ENCODE peak calls at places on chromosomes 7 and 10, in ten cellular contexts. Z, M, L, I, F, R, P, W, Y and A are unnamed samples.

GRCh38 chr7:27165089-27165654 is at the start of gene HOXA9:
- DNase-seq in Y (peak), Z (no peak), I (peak), M (peak), P (no peak), F (no peak), R (no peak), L (peak), W (no peak), A (peak)

GRCh38 chr7:1703475-1704325 is 33.6 kb downstream of the ELFN1 start:
- DNase-seq in P (no peak), Y (peak), R (peak), F (no peak), W (no peak), Z (no peak), I (no peak), M (no peak), L (no peak), A (peak)

GRCh38 chr10:133124357-133125211 is 35.4 kb upstream of the KNDC1 start:
- DNase-seq in Z (peak), W (peak), I (no peak), F (peak), Y (peak), R (peak), L (peak), M (no peak), P (no peak), A (no peak)

GRCh38 chr10:127071126-127071525 is 125.3 kb downstream of the INSYN2A start:
- DNase-seq in P (no peak), Y (no peak), F (no peak), I (no peak), L (no peak), Z (no peak), M (no peak), R (no peak), W (no peak), A (no peak)

GRCh38 chr7:45601816-45602540 is 27.8 kb downstream of the ADCY1 start:
- DNase-seq in M (no peak), R (peak), L (no peak), Y (peak), F (no peak), Z (no peak), W (no peak), P (no peak), I (peak), A (no peak)

GRCh38 chr7:36986429-36987362 is 262.4 kb upstream of the AOAH start:
- DNase-seq in F (peak), I (no peak), Z (peak), M (peak), R (peak), Y (peak), W (peak), P (no peak), L (peak), A (peak)

GRCh38 chr10:18102404-18102803 is 37.8 kb upstream of the CACNB2 start:
- DNase-seq in W (no peak), I (no peak), Z (no peak), Y (no peak), P (no peak), F (no peak), R (no peak), L (no peak), M (no peak), A (no peak)

GRCh38 chr7:31734456-31734855 is 47.4 kb downstream of the PPP1R17 start:
- DNase-seq in W (no peak), F (no peak), I (peak), P (no peak), R (no peak), L (no peak), Y (no peak), Z (no peak), M (peak), A (no peak)

GRCh38 chr10:101775273-101776131 is at the start of gene FGF8:
- DNase-seq in F (no peak), L (no peak), P (no peak), Z (no peak), Y (no peak), W (no peak), R (peak), M (no peak), I (no peak), A (no peak)

GRCh38 chr10:113273151-113273876 is 279.5 kb upstream of the HABP2 start:
- DNase-seq in M (no peak), I (no peak), Z (peak), P (no peak), R (no peak), W (no peak), Y (peak), F (no peak), L (peak), A (no peak)

DNA sequence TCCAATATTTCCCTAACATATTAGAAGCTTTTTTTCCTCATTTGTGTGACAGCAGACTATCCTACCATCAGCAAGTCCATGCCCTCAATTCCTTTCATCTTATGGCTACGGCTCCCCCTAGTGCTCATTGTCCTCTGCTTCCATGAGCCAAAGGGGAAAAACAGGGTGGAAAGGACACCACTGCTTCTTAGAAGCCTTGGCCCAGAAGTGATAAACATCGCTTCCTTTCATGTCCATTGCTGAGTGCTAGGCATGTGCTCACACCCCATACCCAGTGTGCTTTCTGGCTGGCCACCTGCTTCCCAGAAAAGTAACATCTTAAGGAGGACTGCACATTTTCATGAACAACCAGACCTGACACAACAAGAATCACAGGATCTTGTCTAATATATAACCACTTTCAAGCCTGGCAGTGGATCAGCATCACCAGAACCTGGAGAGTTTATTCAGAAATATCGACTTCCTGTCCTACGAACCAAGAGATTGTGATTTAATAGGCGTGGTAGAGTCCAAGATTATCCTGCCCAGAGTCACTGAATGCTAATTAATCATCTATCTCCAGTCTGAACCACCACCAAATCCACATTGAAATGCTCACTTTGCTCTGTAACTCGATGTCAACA is 650.5 kb upstream of the SORCS1 start:
- DNase-seq in I (no peak), P (peak), M (peak), Z (peak), Y (no peak), F (no peak), W (peak), R (peak), L (peak), A (peak)
- TF ChIP-seq CTCF in I (peak), P (peak), M (peak), Z (peak), Y (peak), F (no peak), W (no peak), R (peak), L (peak), A (peak)

GRCh38 chr7:74483402-74484336 is 30.0 kb downstream of the GTF2IRD1 start:
- DNase-seq in Y (no peak), I (no peak), P (no peak), L (no peak), M (peak), F (no peak), Z (peak), W (peak), R (no peak), A (no peak)
- H3K4me3 ChIP-seq in Y (no peak), I (no peak), P (no peak), L (no peak), M (no peak), F (no peak), Z (no peak), W (no peak), R (no peak), A (no peak)

GRCh38 chr10:102917314-102917961 is 656 bp upstream of the CNNM2 start:
- DNase-seq in Z (peak), W (peak), R (peak), P (no peak), Y (peak), F (peak), L (peak), I (peak), M (peak), A (peak)
- TF ChIP-seq POLR2A in Z (peak), W (no peak), R (no peak), P (no peak), Y (no peak), F (no peak), L (no peak), I (no peak), M (no peak), A (peak)

GRCh38 chr10:124685251-124685650 is 58.9 kb downstream of the FAM53B start:
- DNase-seq in W (no peak), Y (peak), I (peak), R (no peak), F (no peak), M (no peak), L (peak), P (no peak), Z (peak), A (no peak)
- TF ChIP-seq CTCF in W (no peak), Y (peak), I (no peak), R (no peak), F (no peak), M (no peak), L (no peak), P (no peak), Z (no peak), A (no peak)

DNA sequence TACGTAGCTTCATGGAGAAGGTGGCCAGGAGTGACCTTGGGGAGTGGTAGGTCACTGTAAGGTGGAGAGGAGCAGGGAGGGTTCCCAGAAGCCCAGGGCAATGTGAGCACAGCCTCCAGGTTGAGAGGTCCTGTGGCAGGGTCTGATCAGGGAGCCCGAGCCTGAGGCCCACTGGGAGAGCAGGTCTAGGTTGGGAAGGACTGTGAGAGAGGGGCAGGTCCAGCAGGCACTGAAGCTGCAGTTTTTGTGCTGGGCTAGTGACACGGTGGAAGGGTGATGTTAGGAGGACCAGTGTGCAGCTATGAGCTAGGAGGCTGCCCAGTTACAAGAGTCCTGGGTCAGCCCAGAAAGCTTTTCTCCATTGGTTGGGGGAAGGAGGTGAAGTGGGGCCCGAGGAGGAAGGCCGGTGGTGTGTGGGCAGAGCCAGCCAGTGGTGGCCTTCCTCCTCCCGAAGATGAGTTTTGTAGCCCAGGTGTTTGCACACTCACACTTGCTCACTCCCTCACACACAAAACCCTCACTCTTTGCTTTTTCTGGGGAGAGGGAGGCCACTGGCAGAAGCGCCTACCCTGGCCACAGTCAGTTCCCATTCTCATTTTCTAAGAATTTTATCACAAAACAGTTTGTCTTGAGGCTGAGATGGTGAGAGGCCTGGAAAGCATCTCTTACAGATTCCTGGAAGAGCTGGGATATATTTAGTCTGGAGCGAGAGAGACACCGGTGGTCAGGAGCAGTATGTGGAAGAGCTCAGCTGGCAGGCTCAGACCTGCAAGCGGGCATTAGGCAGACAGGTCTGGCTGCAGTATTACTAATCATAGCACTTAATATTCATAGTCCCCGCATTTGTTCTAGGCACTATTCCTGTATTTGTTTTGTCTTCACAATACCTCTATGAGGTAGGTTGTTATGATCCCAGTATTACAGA is 57.1 kb downstream of the ZNF467 start:
- DNase-seq in W (peak), M (peak), P (no peak), Y (peak), F (no peak), I (no peak), Z (no peak), L (no peak), R (no peak), A (no peak)
- H3K4me3 ChIP-seq in W (no peak), M (no peak), P (peak), Y (no peak), F (peak), I (no peak), Z (no peak), L (no peak), R (peak), A (no peak)

GRCh38 chr10:29946953-29947700 is 112.3 kb downstream of the JCAD start:
- DNase-seq in M (peak), W (peak), Y (no peak), L (no peak), Z (peak), F (no peak), I (peak), R (peak), P (no peak), A (no peak)
- TF ChIP-seq POLR2A in M (no peak), W (no peak), Y (no peak), L (no peak), Z (peak), F (no peak), I (no peak), R (no peak), P (no peak), A (no peak)

GRCh38 chr7:28176174-28176573 is 4.4 kb downstream of the JAZF1 start:
- DNase-seq in M (peak), P (no peak), Y (no peak), L (no peak), Z (no peak), I (no peak), R (no peak), F (no peak), W (no peak), A (no peak)

GRCh38 chr7:28176645-28177044 is 4.0 kb downstream of the JAZF1 start:
- DNase-seq in L (no peak), Z (no peak), W (no peak), I (no peak), R (no peak), M (no peak), P (no peak), F (no peak), Y (no peak), A (no peak)

GRCh38 chr7:28178537-28178936 is 2.1 kb downstream of the JAZF1 start:
- DNase-seq in F (no peak), Z (no peak), W (no peak), R (no peak), M (no peak), Y (no peak), L (no peak), P (no peak), I (no peak), A (no peak)

GRCh38 chr7:28179081-28180030 is 1.2 kb downstream of the JAZF1 start:
- DNase-seq in Z (peak), I (peak), M (no peak), W (peak), Y (peak), R (peak), F (peak), L (peak), P (no peak), A (peak)

DNA sequence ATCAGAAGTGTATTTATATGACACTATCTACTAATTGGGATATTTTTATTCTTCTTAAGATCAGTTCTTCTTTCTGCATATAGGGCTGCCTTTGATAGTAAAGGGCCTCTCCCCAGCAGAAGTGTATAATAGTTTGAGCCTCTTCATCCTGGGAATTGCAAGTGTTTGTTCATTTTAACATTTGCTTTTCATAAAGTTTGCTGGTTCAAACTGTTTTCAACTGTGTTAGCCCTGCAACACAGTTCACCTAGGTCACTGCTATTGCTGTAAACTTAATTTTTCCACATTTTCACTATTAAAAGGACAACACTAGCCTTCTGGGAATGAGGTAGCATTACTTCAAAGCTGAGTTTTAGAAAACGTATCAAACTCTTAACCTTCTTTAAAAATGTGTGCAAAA is 2.8 kb downstream of the JAZF1 start:
- DNase-seq in I (no peak), Z (no peak), M (no peak), Y (no peak), P (no peak), F (no peak), R (no peak), L (no peak), W (no peak), A (no peak)
- TF ChIP-seq CTCF in I (no peak), Z (no peak), M (no peak), Y (no peak), P (no peak), F (no peak), R (no peak), L (no peak), W (no peak), A (no peak)

GRCh38 chr7:97026705-97027426 is 2.2 kb upstream of the DLX5 start:
- DNase-seq in L (no peak), F (no peak), R (no peak), Z (no peak), Y (no peak), W (no peak), M (no peak), I (no peak), P (no peak), A (no peak)
- H3K4me3 ChIP-seq in L (peak), F (no peak), R (peak), Z (no peak), Y (peak), W (no peak), M (no peak), I (peak), P (no peak), A (peak)

DNA sequence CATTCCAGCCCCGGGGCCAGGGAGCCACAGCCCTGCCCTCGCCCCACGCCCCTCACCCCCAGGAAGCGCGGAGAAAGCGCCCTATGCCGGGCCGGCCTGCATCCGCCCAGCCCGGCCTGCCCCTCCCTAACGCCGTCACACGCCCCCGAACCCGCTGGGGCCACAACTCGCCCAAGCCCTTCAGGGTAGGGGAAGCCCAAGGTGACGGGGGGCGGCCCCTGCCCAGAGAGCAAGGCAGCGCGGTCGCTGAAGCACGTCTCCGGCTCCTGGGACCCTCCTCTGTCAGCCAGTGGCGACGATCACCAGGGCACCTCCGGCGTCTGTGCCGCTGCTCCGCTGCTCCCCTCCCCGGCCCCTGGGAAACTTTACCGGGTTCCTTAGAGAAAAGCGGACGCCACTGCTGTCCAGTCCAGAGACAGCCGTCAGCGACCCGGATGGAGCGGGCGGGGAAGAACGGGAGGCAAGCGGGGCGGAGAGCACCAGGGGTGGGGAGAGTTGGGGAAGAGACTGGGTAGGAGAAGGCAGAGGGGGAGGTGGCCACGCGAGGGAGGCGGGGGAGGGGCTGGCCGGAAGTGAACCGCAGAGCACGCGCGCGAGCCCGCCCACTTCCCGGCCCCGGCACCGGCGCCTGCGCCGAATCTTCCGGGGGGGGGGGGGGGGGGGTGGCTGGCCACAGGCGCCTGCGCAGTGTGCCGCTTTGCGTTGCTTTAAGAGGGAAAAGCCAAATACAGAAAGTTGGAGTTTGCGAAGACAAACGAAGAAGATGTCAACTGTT is at the start of gene HERC4:
- DNase-seq in P (peak), Y (peak), M (peak), F (peak), Z (peak), R (peak), W (peak), L (peak), I (peak), A (peak)
- TF ChIP-seq POLR2A in P (peak), Y (peak), M (peak), F (peak), Z (peak), R (no peak), W (peak), L (peak), I (peak), A (peak)

GRCh38 chr7:49030221-49030620 is 105.9 kb downstream of the CDC14C start:
- DNase-seq in I (no peak), Z (no peak), L (no peak), M (no peak), F (no peak), R (no peak), W (no peak), Y (no peak), P (no peak), A (no peak)
- TF ChIP-seq CTCF in I (no peak), Z (no peak), L (no peak), M (no peak), F (no peak), R (no peak), W (no peak), Y (no peak), P (no peak), A (no peak)